ENCODE peak calls at places on chromosomes 11 and 22, in ten cellular contexts. One of them, this sample, is unnamed.
A peak's percentile ranks its signal among the peaks of the same experiment; 100 is the strongest.

GRCh38 chr11:121452609-121453150 is at the start of gene SORL1-AS1:
- DNase-seq in lower lobe of right lung: no peak
- DNase-seq in dorsolateral prefrontal cortex: no peak
- DNase-seq in fibroblast of pulmonary artery: no peak
- DNase-seq in stomach: no peak
- DNase-seq in lower leg skin: no peak
- DNase-seq in epithelial cell of proximal tubule: no peak
- DNase-seq in pancreas: no peak
- DNase-seq in colonic mucosa: peak; percentile 56
- DNase-seq in GM23338: peak; percentile 54
- DNase-seq in this sample: peak; percentile 51

GRCh38 chr22:26778372-26778771 is 121.0 kb downstream of the MIAT start:
- DNase-seq in lower lobe of right lung: no peak
- DNase-seq in dorsolateral prefrontal cortex: no peak
- DNase-seq in fibroblast of pulmonary artery: no peak
- DNase-seq in stomach: no peak
- DNase-seq in lower leg skin: no peak
- DNase-seq in epithelial cell of proximal tubule: no peak
- DNase-seq in pancreas: no peak
- DNase-seq in colonic mucosa: no peak
- DNase-seq in GM23338: no peak
- DNase-seq in this sample: no peak

GRCh38 chr11:40328890-40329617 is 1130.4 kb downstream of the LRRC4C start:
- DNase-seq in lower lobe of right lung: peak; percentile 48
- DNase-seq in dorsolateral prefrontal cortex: no peak
- DNase-seq in fibroblast of pulmonary artery: peak; percentile 100
- DNase-seq in stomach: peak; percentile 69
- DNase-seq in lower leg skin: no peak
- DNase-seq in epithelial cell of proximal tubule: peak; percentile 100
- DNase-seq in pancreas: no peak
- DNase-seq in colonic mucosa: peak; percentile 21
- DNase-seq in GM23338: no peak
- DNase-seq in this sample: no peak

GRCh38 chr11:134584001-134584561 is 172.0 kb upstream of the B3GAT1 start:
- DNase-seq in lower lobe of right lung: no peak
- DNase-seq in dorsolateral prefrontal cortex: no peak
- DNase-seq in fibroblast of pulmonary artery: no peak
- DNase-seq in stomach: no peak
- DNase-seq in lower leg skin: no peak
- DNase-seq in epithelial cell of proximal tubule: no peak
- DNase-seq in pancreas: no peak
- DNase-seq in colonic mucosa: no peak
- DNase-seq in GM23338: no peak
- DNase-seq in this sample: no peak

GRCh38 chr11:92111291-92111690 is 113.3 kb upstream of the FAT3 start:
- DNase-seq in lower lobe of right lung: no peak
- DNase-seq in dorsolateral prefrontal cortex: no peak
- DNase-seq in fibroblast of pulmonary artery: no peak
- DNase-seq in stomach: no peak
- DNase-seq in lower leg skin: no peak
- DNase-seq in epithelial cell of proximal tubule: no peak
- DNase-seq in pancreas: no peak
- DNase-seq in colonic mucosa: no peak
- DNase-seq in GM23338: no peak
- DNase-seq in this sample: no peak

GRCh38 chr11:68040121-68040956 is 1.5 kb downstream of the TCIRG1 start:
- DNase-seq in lower lobe of right lung: peak; percentile 84
- DNase-seq in dorsolateral prefrontal cortex: no peak
- DNase-seq in fibroblast of pulmonary artery: peak; percentile 79
- DNase-seq in stomach: peak; percentile 75
- DNase-seq in lower leg skin: no peak
- DNase-seq in epithelial cell of proximal tubule: no peak
- DNase-seq in pancreas: peak; percentile 87
- DNase-seq in colonic mucosa: peak; percentile 78
- DNase-seq in GM23338: peak; percentile 75
- DNase-seq in this sample: peak; percentile 14

GRCh38 chr11:72816404-72816990 is 2.3 kb downstream of the ATG16L2 start:
- DNase-seq in lower lobe of right lung: no peak
- DNase-seq in dorsolateral prefrontal cortex: no peak
- DNase-seq in fibroblast of pulmonary artery: no peak
- DNase-seq in stomach: no peak
- DNase-seq in lower leg skin: peak; percentile 84
- DNase-seq in epithelial cell of proximal tubule: no peak
- DNase-seq in pancreas: no peak
- DNase-seq in colonic mucosa: no peak
- DNase-seq in GM23338: no peak
- DNase-seq in this sample: no peak

GRCh38 chr11:65900125-65900898 is at the start of gene FOSL1:
- DNase-seq in lower lobe of right lung: peak; percentile 96
- DNase-seq in dorsolateral prefrontal cortex: peak; percentile 73
- DNase-seq in fibroblast of pulmonary artery: peak; percentile 95
- DNase-seq in stomach: peak; percentile 96
- DNase-seq in lower leg skin: peak; percentile 98
- DNase-seq in epithelial cell of proximal tubule: no peak
- DNase-seq in pancreas: peak; percentile 94
- DNase-seq in colonic mucosa: peak; percentile 96
- DNase-seq in GM23338: peak; percentile 98
- DNase-seq in this sample: peak; percentile 96

GRCh38 chr11:46422588-46422987 is 31.0 kb upstream of the CHRM4 start:
- DNase-seq in lower lobe of right lung: no peak
- DNase-seq in dorsolateral prefrontal cortex: no peak
- DNase-seq in fibroblast of pulmonary artery: no peak
- DNase-seq in stomach: no peak
- DNase-seq in lower leg skin: no peak
- DNase-seq in epithelial cell of proximal tubule: no peak
- DNase-seq in pancreas: no peak
- DNase-seq in colonic mucosa: no peak
- DNase-seq in GM23338: no peak
- DNase-seq in this sample: no peak

GRCh38 chr11:124758355-124759267 is 3.5 kb downstream of the ESAM start:
- DNase-seq in lower lobe of right lung: peak; percentile 89
- DNase-seq in dorsolateral prefrontal cortex: peak; percentile 74
- DNase-seq in fibroblast of pulmonary artery: peak; percentile 64
- DNase-seq in stomach: peak; percentile 88
- DNase-seq in lower leg skin: peak; percentile 95
- DNase-seq in epithelial cell of proximal tubule: no peak
- DNase-seq in pancreas: peak; percentile 90
- DNase-seq in colonic mucosa: peak; percentile 94
- DNase-seq in GM23338: peak; percentile 98
- DNase-seq in this sample: peak; percentile 41
- H3K4me3 ChIP-seq in lower lobe of right lung: peak overlapping the region; percentile 66
- H3K4me3 ChIP-seq in dorsolateral prefrontal cortex: peak overlapping the region; percentile 49
- H3K4me3 ChIP-seq in fibroblast of pulmonary artery: peak overlapping the region; percentile 34
- H3K4me3 ChIP-seq in stomach: peak overlapping the region; percentile 40
- H3K4me3 ChIP-seq in lower leg skin: no peak overlapping the region
- H3K4me3 ChIP-seq in epithelial cell of proximal tubule: peak overlapping the region; percentile 53
- H3K4me3 ChIP-seq in pancreas: peak overlapping the region; percentile 36
- H3K4me3 ChIP-seq in colonic mucosa: peak overlapping the region; percentile 17
- H3K4me3 ChIP-seq in GM23338: peak overlapping the region; percentile 74
- H3K4me3 ChIP-seq in this sample: peak overlapping the region; percentile 24

GRCh38 chr11:123186291-123186690 is 8.8 kb downstream of the CLMP start:
- DNase-seq in lower lobe of right lung: no peak
- DNase-seq in dorsolateral prefrontal cortex: no peak
- DNase-seq in fibroblast of pulmonary artery: no peak
- DNase-seq in stomach: no peak
- DNase-seq in lower leg skin: no peak
- DNase-seq in epithelial cell of proximal tubule: peak; percentile 71
- DNase-seq in pancreas: no peak
- DNase-seq in colonic mucosa: no peak
- DNase-seq in GM23338: no peak
- DNase-seq in this sample: no peak

GRCh38 chr11:123185326-123185725 is 9.7 kb downstream of the CLMP start:
- DNase-seq in lower lobe of right lung: no peak
- DNase-seq in dorsolateral prefrontal cortex: no peak
- DNase-seq in fibroblast of pulmonary artery: no peak
- DNase-seq in stomach: no peak
- DNase-seq in lower leg skin: peak; percentile 59
- DNase-seq in epithelial cell of proximal tubule: no peak
- DNase-seq in pancreas: no peak
- DNase-seq in colonic mucosa: no peak
- DNase-seq in GM23338: peak; percentile 48
- DNase-seq in this sample: no peak

GRCh38 chr11:123187221-123187620 is 7.8 kb downstream of the CLMP start:
- DNase-seq in lower lobe of right lung: no peak
- DNase-seq in dorsolateral prefrontal cortex: no peak
- DNase-seq in fibroblast of pulmonary artery: no peak
- DNase-seq in stomach: no peak
- DNase-seq in lower leg skin: peak; percentile 5
- DNase-seq in epithelial cell of proximal tubule: no peak
- DNase-seq in pancreas: no peak
- DNase-seq in colonic mucosa: no peak
- DNase-seq in GM23338: no peak
- DNase-seq in this sample: no peak

GRCh38 chr11:123188508-123189165 is 6.4 kb downstream of the CLMP start:
- DNase-seq in lower lobe of right lung: no peak
- DNase-seq in dorsolateral prefrontal cortex: peak; percentile 40
- DNase-seq in fibroblast of pulmonary artery: peak; percentile 85
- DNase-seq in stomach: no peak
- DNase-seq in lower leg skin: peak; percentile 63
- DNase-seq in epithelial cell of proximal tubule: no peak
- DNase-seq in pancreas: no peak
- DNase-seq in colonic mucosa: no peak
- DNase-seq in GM23338: no peak
- DNase-seq in this sample: no peak

DNA sequence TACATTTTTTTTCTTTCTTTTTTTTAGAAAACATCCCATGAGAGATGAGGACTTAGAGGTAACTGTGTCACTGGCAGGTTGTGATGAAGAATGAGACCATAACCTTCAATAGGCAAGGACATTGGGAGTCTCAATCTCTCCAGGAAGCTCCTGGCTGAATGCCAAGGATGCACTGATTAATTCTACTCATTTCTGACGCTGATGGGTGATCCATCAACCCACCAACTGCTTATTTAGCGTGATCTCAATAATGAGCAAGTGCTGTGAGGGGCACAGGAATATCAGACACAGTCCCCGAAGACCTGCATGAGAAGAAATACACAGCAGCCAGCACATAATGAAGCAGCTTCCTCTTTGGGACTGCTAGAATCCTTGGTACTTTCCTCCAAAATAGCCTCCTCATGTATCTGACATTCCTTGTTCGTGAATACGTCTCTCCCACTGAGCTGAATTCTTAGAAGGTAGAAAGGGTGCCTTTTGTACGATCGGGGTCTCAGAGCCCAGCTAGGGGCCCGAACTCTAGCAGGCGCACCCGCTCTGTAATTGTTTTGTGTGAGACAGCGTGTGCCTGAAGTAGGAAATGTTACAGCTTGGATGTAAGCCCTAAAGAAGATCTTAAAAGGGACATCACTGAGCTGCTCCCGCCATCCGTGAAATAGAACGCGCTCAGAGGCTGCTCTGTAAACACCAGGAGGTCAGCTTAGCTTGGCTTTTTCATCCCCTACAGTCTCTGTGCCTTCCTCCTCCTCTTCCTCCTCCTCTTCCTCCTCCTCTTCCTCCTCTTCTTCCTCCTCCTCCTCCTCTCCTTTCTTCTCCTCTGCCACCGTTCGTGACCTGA is 7.2 kb downstream of the CLMP start:
- DNase-seq in lower lobe of right lung: no peak
- DNase-seq in dorsolateral prefrontal cortex: no peak
- DNase-seq in fibroblast of pulmonary artery: peak; percentile 54
- DNase-seq in stomach: no peak
- DNase-seq in lower leg skin: peak; percentile 50
- DNase-seq in epithelial cell of proximal tubule: no peak
- DNase-seq in pancreas: no peak
- DNase-seq in colonic mucosa: no peak
- DNase-seq in GM23338: no peak
- DNase-seq in this sample: no peak
- H3K4me3 ChIP-seq in lower lobe of right lung: no peak overlapping the region
- H3K4me3 ChIP-seq in dorsolateral prefrontal cortex: peak overlapping the region; percentile 32
- H3K4me3 ChIP-seq in fibroblast of pulmonary artery: peak overlapping the region; percentile 26
- H3K4me3 ChIP-seq in stomach: peak overlapping the region; percentile 8
- H3K4me3 ChIP-seq in lower leg skin: no peak overlapping the region
- H3K4me3 ChIP-seq in epithelial cell of proximal tubule: peak overlapping the region; percentile 25
- H3K4me3 ChIP-seq in pancreas: no peak overlapping the region
- H3K4me3 ChIP-seq in colonic mucosa: no peak overlapping the region
- H3K4me3 ChIP-seq in GM23338: no peak overlapping the region
- H3K4me3 ChIP-seq in this sample: no peak overlapping the region

GRCh38 chr11:119672597-119672996 is 56.4 kb downstream of the NECTIN1 start:
- DNase-seq in lower lobe of right lung: no peak
- DNase-seq in dorsolateral prefrontal cortex: no peak
- DNase-seq in fibroblast of pulmonary artery: no peak
- DNase-seq in stomach: no peak
- DNase-seq in lower leg skin: no peak
- DNase-seq in epithelial cell of proximal tubule: no peak
- DNase-seq in pancreas: no peak
- DNase-seq in colonic mucosa: no peak
- DNase-seq in GM23338: no peak
- DNase-seq in this sample: no peak
- H3K4me3 ChIP-seq in lower lobe of right lung: no peak overlapping the region
- H3K4me3 ChIP-seq in dorsolateral prefrontal cortex: no peak overlapping the region
- H3K4me3 ChIP-seq in fibroblast of pulmonary artery: no peak overlapping the region
- H3K4me3 ChIP-seq in stomach: no peak overlapping the region
- H3K4me3 ChIP-seq in lower leg skin: no peak overlapping the region
- H3K4me3 ChIP-seq in epithelial cell of proximal tubule: no peak overlapping the region
- H3K4me3 ChIP-seq in pancreas: no peak overlapping the region
- H3K4me3 ChIP-seq in colonic mucosa: no peak overlapping the region
- H3K4me3 ChIP-seq in GM23338: no peak overlapping the region
- H3K4me3 ChIP-seq in this sample: no peak overlapping the region

GRCh38 chr11:83009999-83010398 is 61.7 kb downstream of the RAB30 start:
- DNase-seq in lower lobe of right lung: no peak
- DNase-seq in dorsolateral prefrontal cortex: no peak
- DNase-seq in fibroblast of pulmonary artery: no peak
- DNase-seq in stomach: no peak
- DNase-seq in lower leg skin: no peak
- DNase-seq in epithelial cell of proximal tubule: no peak
- DNase-seq in pancreas: no peak
- DNase-seq in colonic mucosa: no peak
- DNase-seq in GM23338: no peak
- DNase-seq in this sample: no peak
- H3K4me3 ChIP-seq in lower lobe of right lung: no peak overlapping the region
- H3K4me3 ChIP-seq in dorsolateral prefrontal cortex: no peak overlapping the region
- H3K4me3 ChIP-seq in fibroblast of pulmonary artery: no peak overlapping the region
- H3K4me3 ChIP-seq in stomach: no peak overlapping the region
- H3K4me3 ChIP-seq in lower leg skin: no peak overlapping the region
- H3K4me3 ChIP-seq in epithelial cell of proximal tubule: no peak overlapping the region
- H3K4me3 ChIP-seq in pancreas: no peak overlapping the region
- H3K4me3 ChIP-seq in colonic mucosa: no peak overlapping the region
- H3K4me3 ChIP-seq in GM23338: no peak overlapping the region
- H3K4me3 ChIP-seq in this sample: no peak overlapping the region

GRCh38 chr11:100719362-100719761 is 32.3 kb downstream of the ARHGAP42 start:
- DNase-seq in lower lobe of right lung: no peak
- DNase-seq in dorsolateral prefrontal cortex: no peak
- DNase-seq in fibroblast of pulmonary artery: peak; percentile 45
- DNase-seq in stomach: no peak
- DNase-seq in lower leg skin: no peak
- DNase-seq in epithelial cell of proximal tubule: peak; percentile 47
- DNase-seq in pancreas: no peak
- DNase-seq in colonic mucosa: no peak
- DNase-seq in GM23338: peak; percentile 71
- DNase-seq in this sample: no peak
- H3K4me3 ChIP-seq in lower lobe of right lung: no peak overlapping the region
- H3K4me3 ChIP-seq in dorsolateral prefrontal cortex: no peak overlapping the region
- H3K4me3 ChIP-seq in fibroblast of pulmonary artery: no peak overlapping the region
- H3K4me3 ChIP-seq in stomach: no peak overlapping the region
- H3K4me3 ChIP-seq in lower leg skin: no peak overlapping the region
- H3K4me3 ChIP-seq in epithelial cell of proximal tubule: peak overlapping the region; percentile 9
- H3K4me3 ChIP-seq in pancreas: no peak overlapping the region
- H3K4me3 ChIP-seq in colonic mucosa: no peak overlapping the region
- H3K4me3 ChIP-seq in GM23338: peak overlapping the region; percentile 1
- H3K4me3 ChIP-seq in this sample: no peak overlapping the region